ENCODE peak calls at places on chromosomes 1 and 21, in seven cellular contexts. C, K, U, Z, T, V and R are unnamed samples.

GRCh38 chr1:6419397-6419802 is 319 bp downstream of the HES2 start:
- DNase-seq in C (no peak), T (no peak), Z (no peak), V (no peak), K (no peak), U (no peak), R (no peak)

GRCh38 chr1:14681182-14681581 is 82.7 kb downstream of the KAZN start:
- DNase-seq in Z (no peak), V (no peak), K (no peak), T (no peak), C (no peak), U (no peak), R (no peak)

GRCh38 chr1:175132456-175132855 is 60.1 kb downstream of the KIAA0040 start:
- DNase-seq in V (no peak), K (peak), Z (no peak), U (no peak), T (no peak), C (peak), R (no peak)

GRCh38 chr1:152037920-152038658 is 1.3 kb upstream of the S100A11 start:
- DNase-seq in V (peak), K (no peak), C (no peak), U (peak), T (no peak), Z (no peak), R (no peak)

GRCh38 chr1:115219937-115220336 is 118.1 kb downstream of the NGF start:
- DNase-seq in U (no peak), T (no peak), C (peak), Z (no peak), K (no peak), V (no peak), R (no peak)

GRCh38 chr1:21568809-21569385 is 59.7 kb downstream of the ALPL start:
- DNase-seq in K (no peak), V (no peak), U (no peak), C (peak), T (no peak), Z (no peak), R (no peak)

GRCh38 chr1:31460027-31460426 is 47.0 kb downstream of the SERINC2 start:
- DNase-seq in C (peak), V (no peak), U (no peak), K (no peak), Z (no peak), T (no peak), R (no peak)

GRCh38 chr1:231938651-231939050 is 312.1 kb downstream of the DISC1 start:
- DNase-seq in C (peak), V (no peak), Z (no peak), U (no peak), K (no peak), T (no peak), R (no peak)

GRCh38 chr1:192151176-192151575 is 7.1 kb upstream of the RGS18 start:
- DNase-seq in K (no peak), C (no peak), Z (no peak), T (no peak), U (no peak), V (no peak), R (no peak)

GRCh38 chr1:11569551-11569950 is 84.7 kb downstream of the FBXO2 start:
- DNase-seq in Z (no peak), K (no peak), V (no peak), U (no peak), T (no peak), C (no peak), R (no peak)

GRCh38 chr1:18915341-18915740 is 13.0 kb upstream of the ALDH4A1 start:
- DNase-seq in V (no peak), C (no peak), U (no peak), K (no peak), T (no peak), Z (no peak), R (no peak)

GRCh38 chr1:196034080-196034706 is 574.0 kb downstream of the KCNT2 start:
- DNase-seq in U (no peak), Z (no peak), T (no peak), V (no peak), C (no peak), K (no peak), R (no peak)

GRCh38 chr21:14384453-14384852 is 1.5 kb upstream of the HSPA13 start:
- DNase-seq in K (no peak), Z (no peak), C (no peak), T (no peak), V (no peak), U (no peak), R (no peak)

GRCh38 chr1:172286629-172287076 is 133.8 kb upstream of the C1orf105 start:
- DNase-seq in K (peak), U (no peak), C (peak), T (peak), Z (no peak), V (no peak), R (no peak)

GRCh38 chr1:151132676-151133338 is 13.6 kb downstream of the SEMA6C start:
- DNase-seq in V (no peak), K (no peak), Z (no peak), C (no peak), U (no peak), T (no peak), R (no peak)

GRCh38 chr1:201556841-201557571 is 18.1 kb downstream of the NAV1 start:
- DNase-seq in T (no peak), K (no peak), V (no peak), U (no peak), C (peak), Z (no peak), R (no peak)

GRCh38 chr1:41955461-41956159 is 36.9 kb upstream of the HIVEP3 start:
- DNase-seq in Z (no peak), V (peak), T (peak), K (peak), C (peak), U (no peak), R (no peak)

GRCh38 chr1:235329139-235329808 is 904 bp downstream of the GGPS1 start:
- DNase-seq in Z (peak), C (peak), V (peak), K (no peak), T (peak), U (peak), R (peak)

DNA sequence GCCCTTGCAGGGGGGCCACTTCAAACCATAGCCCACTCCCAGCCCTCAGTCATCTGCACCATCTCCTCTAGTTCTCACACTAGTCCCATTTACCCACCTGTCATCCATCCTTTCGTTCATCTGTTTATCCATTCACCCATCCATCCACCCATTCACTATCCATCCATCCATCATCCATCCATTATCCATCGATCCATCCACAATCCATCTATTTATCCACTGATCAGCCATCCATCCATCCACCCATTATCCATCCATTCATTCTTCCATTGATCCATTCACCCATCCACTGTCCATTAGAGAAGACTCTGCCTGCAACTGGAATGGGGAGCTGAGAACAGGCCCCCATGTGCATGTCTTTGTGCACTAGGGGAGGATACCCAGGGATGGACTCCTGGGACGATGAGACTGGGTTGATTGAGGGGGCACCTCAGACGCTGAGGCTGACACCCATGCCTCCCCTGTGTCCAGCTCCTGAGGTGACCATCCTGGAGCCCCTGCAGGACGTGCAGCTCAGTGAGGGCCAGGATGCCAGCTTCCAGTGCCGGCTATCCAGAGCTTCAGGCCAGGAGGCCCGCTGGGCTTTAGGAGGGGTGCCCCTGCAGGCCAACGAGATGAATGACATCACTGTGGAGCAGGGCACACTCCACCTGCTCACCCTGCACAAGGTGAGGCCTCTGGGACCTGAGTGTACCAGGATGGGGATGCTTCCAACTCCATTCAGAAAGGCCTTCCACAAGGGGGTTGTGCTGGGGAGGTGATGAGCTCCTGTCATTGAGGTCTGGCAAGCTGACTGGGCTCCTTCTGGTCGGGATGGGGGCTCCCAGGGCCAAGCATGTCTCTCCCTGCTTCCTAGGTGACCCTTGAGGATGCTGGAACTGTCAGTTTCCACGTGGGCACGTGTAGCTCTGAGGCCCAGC is 97.7 kb downstream of the TRIM11 start:
- DNase-seq in T (no peak), Z (peak), C (no peak), V (no peak), K (no peak), U (no peak), R (no peak)
- TF ChIP-seq CTCF in T (peak), Z (no peak), C (no peak), V (no peak), K (no peak), U (peak), R (no peak)

GRCh38 chr1:214602764-214603657 is at the start of gene CENPF:
- DNase-seq in V (peak), C (peak), T (peak), Z (peak), K (peak), U (peak), R (peak)
- TF ChIP-seq CTCF in V (no peak), C (no peak), T (no peak), Z (no peak), K (peak), U (no peak), R (peak)

DNA sequence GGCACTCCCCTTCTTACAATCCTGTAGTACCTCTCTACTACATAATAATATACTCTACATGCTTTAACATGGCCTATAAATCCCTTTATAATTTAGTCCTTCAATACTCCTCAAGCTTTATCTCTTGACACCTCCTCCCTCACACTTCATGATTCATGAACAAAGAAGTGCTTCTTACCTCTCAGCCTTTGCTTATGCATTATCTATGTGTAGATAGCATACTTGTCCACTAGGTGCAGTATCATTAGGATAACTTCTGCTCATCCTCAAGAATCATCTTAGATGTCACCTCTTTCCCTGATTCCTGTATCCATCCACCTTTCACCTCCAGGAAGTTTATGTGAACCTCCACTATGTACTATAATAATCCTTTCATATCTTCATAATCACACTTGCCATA is 74.4 kb downstream of the COL24A1 start:
- DNase-seq in Z (no peak), V (no peak), U (no peak), C (peak), T (no peak), K (no peak), R (no peak)
- TF ChIP-seq CTCF in Z (no peak), V (no peak), U (peak), C (peak), T (peak), K (no peak), R (no peak)

DNA sequence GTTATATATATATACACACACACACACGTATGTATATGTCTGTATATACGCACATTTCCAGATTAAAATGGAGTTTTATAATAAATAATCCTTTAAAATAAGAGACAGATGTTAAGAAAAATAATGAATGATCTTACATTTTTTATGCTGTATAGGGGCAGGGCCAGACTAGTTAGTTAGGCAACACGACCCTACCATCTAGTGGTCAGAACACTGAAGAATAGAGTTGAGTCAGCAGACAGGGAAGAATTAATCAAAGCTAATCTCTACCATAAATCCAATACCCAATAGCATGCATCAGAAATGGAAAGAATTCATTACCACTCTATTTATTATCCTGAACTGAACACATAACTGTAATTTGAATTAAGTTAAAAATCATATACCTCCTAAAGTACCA is 156.7 kb downstream of the BRINP3 start:
- DNase-seq in Z (no peak), K (peak), U (no peak), C (no peak), V (no peak), T (no peak), R (no peak)
- TF ChIP-seq CTCF in Z (no peak), K (peak), U (peak), C (no peak), V (no peak), T (peak), R (no peak)

DNA sequence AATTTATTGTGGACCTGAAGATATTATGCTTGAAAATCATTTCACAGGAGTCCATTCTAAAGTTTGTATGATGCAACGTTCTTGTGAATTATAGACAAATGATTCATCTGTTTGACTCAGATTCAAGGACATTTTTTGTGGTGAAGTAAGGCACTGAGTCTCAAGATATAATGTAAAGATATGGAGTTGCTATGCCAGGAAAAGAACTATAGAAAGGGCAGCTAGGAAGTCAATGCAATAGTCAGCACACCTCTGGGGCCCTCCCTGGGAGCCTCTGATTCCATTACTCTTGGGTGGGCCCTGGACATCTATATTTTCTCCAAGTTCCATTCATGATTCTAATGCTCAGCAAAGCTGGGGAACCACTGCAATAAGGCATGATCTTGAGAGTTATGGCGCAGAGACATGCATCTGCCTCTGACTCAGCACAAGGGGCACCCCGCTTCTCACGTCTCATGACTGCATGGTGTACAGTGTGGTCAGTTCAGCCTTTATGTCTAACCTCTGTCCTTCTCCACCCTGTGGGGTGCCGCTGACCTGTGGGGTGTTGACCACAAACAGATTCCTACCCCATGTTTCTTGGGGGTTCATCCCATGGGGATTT is 34.1 kb downstream of the ETS2 start:
- DNase-seq in U (no peak), C (peak), K (peak), Z (no peak), V (no peak), T (peak), R (no peak)
- TF ChIP-seq CTCF in U (no peak), C (no peak), K (no peak), Z (no peak), V (no peak), T (no peak), R (no peak)

GRCh38 chr1:12617901-12618660 is at the start of gene DHRS3:
- DNase-seq in C (peak), U (no peak), Z (peak), K (no peak), V (peak), T (peak), R (no peak)
- TF ChIP-seq CTCF in C (no peak), U (no peak), Z (no peak), K (no peak), V (no peak), T (no peak), R (no peak)

GRCh38 chr1:182484531-182485257 is 34.7 kb downstream of the RGSL1 start:
- DNase-seq in V (peak), K (no peak), Z (no peak), U (peak), T (no peak), C (no peak), R (peak)
- TF ChIP-seq CTCF in V (peak), K (no peak), Z (no peak), U (peak), T (peak), C (no peak), R (peak)

DNA sequence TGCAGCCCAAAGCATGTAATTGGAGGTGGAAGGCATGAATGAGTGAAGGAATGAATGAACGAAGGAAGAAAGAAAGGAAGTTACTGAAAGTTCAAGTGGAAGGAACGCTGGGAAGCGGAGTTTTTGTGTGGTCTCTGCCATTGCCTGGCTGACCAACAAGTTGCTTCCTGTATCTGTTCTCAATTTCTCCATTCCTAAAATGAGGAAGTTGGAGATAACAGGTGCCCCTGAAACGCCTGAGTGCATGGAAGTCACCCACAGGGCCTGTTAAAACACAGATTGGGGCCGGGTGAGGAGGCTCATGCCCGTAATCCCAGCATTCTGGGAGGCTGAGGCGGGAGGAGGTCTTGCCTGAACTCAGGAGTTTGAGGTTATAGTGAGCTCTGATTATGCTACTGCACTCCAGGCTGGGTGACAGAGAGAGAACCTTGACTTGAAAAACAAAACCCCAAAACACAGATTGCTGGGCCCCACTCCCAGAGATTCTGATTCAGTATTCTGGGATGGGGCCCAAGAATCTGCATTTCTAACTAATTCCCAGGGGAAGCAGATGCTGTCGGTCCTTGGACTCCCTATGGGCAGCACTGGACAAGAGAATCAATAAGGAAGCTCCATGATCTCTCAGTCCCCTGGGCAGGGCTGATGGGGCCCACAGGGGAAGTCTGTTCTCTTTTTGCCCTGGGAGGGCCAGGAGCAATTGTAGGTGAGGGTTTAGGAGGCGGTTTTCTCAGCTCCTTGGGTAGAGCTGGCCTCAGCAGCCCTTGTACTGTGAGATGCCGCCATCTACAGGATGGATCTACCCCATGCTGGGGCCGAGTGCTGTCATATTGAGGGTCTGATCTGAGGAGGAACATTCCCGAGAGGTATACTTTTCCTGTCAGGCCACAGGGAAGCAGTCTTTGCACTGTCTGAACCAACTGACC is 3.3 kb upstream of the CNR2 start:
- DNase-seq in T (peak), K (no peak), C (peak), V (peak), Z (peak), U (peak), R (peak)
- TF ChIP-seq CTCF in T (peak), K (peak), C (peak), V (peak), Z (peak), U (peak), R (peak)